ENCODE peak calls at places on chromosome 5, in eight cellular contexts. X is WTC11, R is MM.1S, H is endothelial cell, C is AG09319, S is neural progenitor cell, B is stomach, L is GM13977. W is an unnamed sample.

GRCh38 chr5:173628501-173628900 is 12.1 kb upstream of the BOD1 start:
- DNase-seq in X (no peak), R (no peak), H (no peak), C (no peak), S (no peak), B (no peak), L (no peak), W (no peak)

GRCh38 chr5:57199866-57200265 is 26.0 kb downstream of the GPBP1 start:
- DNase-seq in X (no peak), R (peak), H (no peak), C (no peak), S (no peak), B (no peak), L (no peak), W (no peak)

GRCh38 chr5:151587796-151588606 is 3.1 kb downstream of the FAT2 start:
- DNase-seq in X (no peak), R (no peak), H (no peak), C (no peak), S (peak), B (no peak), L (no peak), W (no peak)

GRCh38 chr5:180161420-180162303 is 47.3 kb downstream of the RASGEF1C start:
- DNase-seq in X (no peak), R (no peak), H (no peak), C (no peak), S (peak), B (no peak), L (no peak), W (no peak)

GRCh38 chr5:127865273-127865672 is 162.1 kb downstream of the CCDC192 start:
- DNase-seq in X (no peak), R (no peak), H (no peak), C (no peak), S (no peak), B (no peak), L (no peak), W (no peak)

GRCh38 chr5:108654042-108654441 is 93.7 kb upstream of the FER start:
- DNase-seq in X (no peak), R (no peak), H (no peak), C (no peak), S (no peak), B (no peak), L (no peak), W (no peak)

GRCh38 chr5:34803974-34804373 is 35.0 kb upstream of the TTC23L start:
- DNase-seq in X (no peak), R (no peak), H (no peak), C (peak), S (no peak), B (no peak), L (no peak), W (no peak)

GRCh38 chr5:19531374-19531952 is 456.5 kb downstream of the CDH18 start:
- DNase-seq in X (no peak), R (peak), H (no peak), C (no peak), S (no peak), B (no peak), L (no peak), W (no peak)

GRCh38 chr5:14869286-14870164 is 2.1 kb downstream of the ANKH start:
- DNase-seq in X (no peak), R (no peak), H (no peak), C (no peak), S (no peak), B (no peak), L (no peak), W (no peak)

GRCh38 chr5:115460476-115460875 is 84.1 kb downstream of the FEM1C start:
- DNase-seq in X (no peak), R (no peak), H (no peak), C (peak), S (no peak), B (peak), L (peak), W (no peak)

GRCh38 chr5:151570512-151571269 is 20.4 kb downstream of the FAT2 start:
- DNase-seq in X (peak), R (no peak), H (no peak), C (no peak), S (no peak), B (no peak), L (no peak), W (no peak)

GRCh38 chr5:125412051-125412560 is 665.7 kb upstream of the ZNF608 start:
- DNase-seq in X (peak), R (peak), H (no peak), C (no peak), S (peak), B (no peak), L (peak), W (peak)

GRCh38 chr5:57311921-57312320 is 138.1 kb downstream of the GPBP1 start:
- DNase-seq in X (no peak), R (no peak), H (no peak), C (no peak), S (no peak), B (no peak), L (no peak), W (no peak)

GRCh38 chr5:12704955-12705354 is 800.7 kb upstream of the CTNND2 start:
- DNase-seq in X (no peak), R (no peak), H (no peak), C (no peak), S (no peak), B (no peak), L (no peak), W (no peak)

GRCh38 chr5:68960469-68960868 is 133.3 kb upstream of the SLC30A5 start:
- DNase-seq in X (no peak), R (no peak), H (no peak), C (no peak), S (no peak), B (no peak), L (no peak), W (no peak)

GRCh38 chr5:7894860-7895259 is 25.9 kb downstream of the MTRR start:
- DNase-seq in X (no peak), R (peak), H (no peak), C (no peak), S (no peak), B (no peak), L (peak), W (no peak)

GRCh38 chr5:7894439-7894838 is 25.5 kb downstream of the MTRR start:
- DNase-seq in X (no peak), R (no peak), H (no peak), C (no peak), S (no peak), B (no peak), L (no peak), W (no peak)

GRCh38 chr5:7902201-7902600 is 33.3 kb downstream of the MTRR start:
- DNase-seq in X (no peak), R (no peak), H (no peak), C (no peak), S (no peak), B (no peak), L (no peak), W (no peak)

DNA sequence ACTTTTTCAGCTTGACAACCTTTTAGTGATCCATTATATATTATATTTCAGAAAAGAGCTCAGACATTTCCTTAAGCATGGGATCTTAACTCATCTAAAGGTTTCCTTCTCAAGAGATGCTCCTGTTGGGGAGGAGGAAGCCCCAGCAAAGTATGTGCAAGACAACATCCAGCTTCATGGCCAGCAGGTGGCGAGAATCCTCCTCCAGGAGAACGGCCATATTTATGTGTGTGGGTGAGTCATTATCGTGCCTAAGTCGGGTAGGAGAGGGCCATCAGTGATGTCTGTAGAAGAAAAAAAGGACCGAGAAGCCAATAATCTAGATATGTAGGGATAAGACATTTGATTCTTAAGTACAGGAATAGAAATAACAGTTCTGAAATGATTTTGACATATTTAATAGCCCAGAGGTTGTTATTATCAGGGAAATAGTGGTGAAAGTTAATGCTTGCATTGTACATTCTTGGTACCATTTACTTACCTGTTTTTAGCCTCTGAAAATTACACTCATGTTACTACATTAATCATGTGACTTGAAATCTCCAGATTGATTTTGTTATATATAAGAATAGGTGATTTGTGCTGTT is 28.2 kb downstream of the MTRR start:
- DNase-seq in X (peak), R (no peak), H (peak), C (no peak), S (peak), B (no peak), L (no peak), W (peak)
- TF ChIP-seq CTCF in X (no peak), R (peak), H (peak), C (peak), S (peak), B (no peak), L (peak), W (peak)

DNA sequence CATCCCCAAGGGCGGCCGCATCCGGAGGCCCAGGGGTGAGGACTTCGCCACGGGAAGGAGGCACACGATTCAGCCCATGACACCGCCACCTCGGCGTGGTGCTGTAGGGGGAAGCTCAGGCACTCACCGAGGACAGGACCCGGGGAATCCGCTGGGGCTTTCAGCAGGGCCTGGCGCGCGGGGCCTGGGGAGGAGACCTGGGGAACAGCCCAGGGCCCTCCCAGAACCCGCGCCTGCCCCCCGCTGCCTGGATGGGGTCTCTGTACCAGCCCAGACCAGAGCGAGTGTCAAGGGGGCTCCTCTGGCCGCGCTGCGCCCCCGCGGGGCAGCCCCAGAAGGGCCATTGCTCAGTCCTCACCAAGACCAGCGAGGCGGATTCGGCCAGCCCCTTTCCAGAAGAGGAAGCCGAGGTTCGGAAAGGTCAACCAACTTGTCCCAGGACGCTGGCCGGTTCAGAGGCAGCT is 12.8 kb downstream of the COL23A1 start:
- DNase-seq in X (peak), R (no peak), H (peak), C (no peak), S (peak), B (no peak), L (no peak), W (peak)
- TF ChIP-seq CTCF in X (no peak), R (no peak), H (no peak), C (no peak), S (no peak), B (no peak), L (no peak), W (no peak)

GRCh38 chr5:178791976-178792375 is 61.5 kb upstream of the ZNF354A start:
- DNase-seq in X (no peak), R (no peak), H (no peak), C (no peak), S (no peak), B (no peak), L (no peak), W (no peak)

GRCh38 chr5:178794433-178794832 is 64.0 kb upstream of the ZNF354A start:
- DNase-seq in X (no peak), R (no peak), H (no peak), C (no peak), S (no peak), B (no peak), L (no peak), W (no peak)

GRCh38 chr5:178793696-178794095 is 63.2 kb upstream of the ZNF354A start:
- DNase-seq in X (no peak), R (no peak), H (no peak), C (no peak), S (no peak), B (no peak), L (no peak), W (no peak)

GRCh38 chr5:178790371-178790770 is 59.9 kb upstream of the ZNF354A start:
- DNase-seq in X (no peak), R (no peak), H (no peak), C (no peak), S (no peak), B (no peak), L (no peak), W (no peak)

GRCh38 chr5:178793156-178793555 is 62.7 kb upstream of the ZNF354A start:
- DNase-seq in X (peak), R (no peak), H (peak), C (no peak), S (peak), B (peak), L (no peak), W (peak)
- TF ChIP-seq CTCF in X (peak), R (peak), H (no peak), C (no peak), S (peak), B (no peak), L (peak), W (peak)

GRCh38 chr5:132492386-132492785 is 1.8 kb upstream of the IRF1 start:
- DNase-seq in X (no peak), R (no peak), H (no peak), C (no peak), S (no peak), B (no peak), L (no peak), W (no peak)

GRCh38 chr5:132491368-132492364 is 1.1 kb upstream of the IRF1 start:
- DNase-seq in X (peak), R (no peak), H (no peak), C (no peak), S (peak), B (peak), L (peak), W (no peak)

GRCh38 chr5:132489051-132489770 is 1.4 kb downstream of the IRF1 start:
- DNase-seq in X (no peak), R (no peak), H (no peak), C (no peak), S (no peak), B (peak), L (no peak), W (no peak)

GRCh38 chr5:132489871-132490483 is 596 bp downstream of the IRF1 start:
- DNase-seq in X (peak), R (peak), H (no peak), C (no peak), S (peak), B (peak), L (peak), W (no peak)

DNA sequence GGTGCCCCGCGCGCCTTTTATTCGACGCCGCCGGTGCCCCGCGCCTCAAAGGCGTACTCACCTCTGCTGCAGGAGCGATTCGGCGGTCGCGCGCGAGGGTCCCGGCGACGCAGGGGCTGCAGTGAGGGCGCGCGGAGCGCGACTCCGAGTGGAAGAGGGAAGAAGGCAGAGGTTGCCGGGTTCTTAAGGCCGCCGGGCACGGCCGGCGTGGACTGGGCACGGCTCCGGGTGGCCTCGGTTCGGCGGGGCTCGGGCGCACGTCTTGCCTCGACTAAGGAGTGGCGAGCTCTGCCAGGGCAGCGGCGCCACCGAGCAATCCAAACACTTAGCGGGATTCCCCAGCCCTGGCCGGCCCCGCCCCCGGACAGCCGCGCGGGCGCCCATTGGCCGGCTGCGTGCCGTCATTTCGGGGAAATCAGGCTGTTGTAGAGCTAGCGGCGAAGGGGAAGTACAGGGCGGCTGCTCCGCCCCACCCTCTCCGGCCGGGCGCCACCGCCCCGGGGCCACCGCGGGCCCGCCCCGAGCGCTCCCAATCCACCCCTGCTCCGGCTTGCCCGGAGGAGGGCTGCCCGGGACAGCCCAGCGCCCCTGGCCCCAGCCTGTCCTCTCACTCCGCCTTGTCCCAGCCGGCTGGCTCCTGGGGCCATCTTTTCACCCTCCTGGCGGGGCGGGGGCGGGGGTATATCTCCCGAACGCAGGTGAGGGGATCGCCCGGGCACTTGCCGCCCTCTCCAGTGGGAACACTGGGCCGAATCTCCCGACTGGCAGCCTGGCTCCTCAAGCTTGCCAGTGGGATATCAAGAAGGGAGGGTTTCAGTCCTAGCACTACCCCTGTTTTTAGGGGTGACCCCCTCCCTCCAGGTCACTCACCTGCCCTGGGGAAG is at the start of gene IRF1:
- DNase-seq in X (peak), R (peak), H (peak), C (peak), S (peak), B (peak), L (peak), W (peak)
- TF ChIP-seq CTCF in X (no peak), R (no peak), H (peak), C (no peak), S (no peak), B (no peak), L (no peak), W (no peak)

GRCh38 chr5:76403963-76404693 is 1.0 kb downstream of the IQGAP2 start:
- DNase-seq in X (no peak), R (peak), H (peak), C (no peak), S (peak), B (peak), L (peak), W (peak)

GRCh38 chr5:76404694-76405306 is 1.7 kb downstream of the IQGAP2 start:
- DNase-seq in X (no peak), R (peak), H (no peak), C (no peak), S (no peak), B (no peak), L (no peak), W (no peak)

GRCh38 chr5:76402251-76402879 is 720 bp upstream of the IQGAP2 start:
- DNase-seq in X (peak), R (peak), H (peak), C (no peak), S (peak), B (peak), L (peak), W (peak)

GRCh38 chr5:76402880-76403712 is at the start of gene IQGAP2:
- DNase-seq in X (peak), R (peak), H (peak), C (no peak), S (peak), B (peak), L (peak), W (peak)

DNA sequence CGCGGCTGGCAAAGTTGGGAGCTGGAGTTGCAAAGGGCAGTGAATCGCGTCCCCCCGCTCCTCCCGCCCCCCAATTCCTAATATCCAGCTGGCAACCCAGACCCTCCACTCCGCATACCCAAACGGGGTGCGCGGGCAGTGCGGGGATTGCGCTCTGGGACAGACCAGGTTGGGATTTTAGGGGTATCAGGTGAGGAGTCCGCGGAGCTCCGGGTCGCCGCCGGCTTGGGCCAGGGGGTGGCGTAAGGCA is 553 bp downstream of the IQGAP2 start:
- DNase-seq in X (peak), R (no peak), H (peak), C (no peak), S (no peak), B (no peak), L (no peak), W (no peak)
- TF ChIP-seq CTCF in X (no peak), R (peak), H (no peak), C (no peak), S (peak), B (peak), L (peak), W (peak)

W was measured in nephron progenitor cell.